ENCODE peak calls at places on chromosomes 5 and 9, in five cellular contexts. L is esophagus muscularis mucosa, V is AG09309, X is fibroblast of pulmonary artery, D is tibial artery. G is an unnamed sample.

GRCh38 chr9:113452206-113452605 is 11.3 kb upstream of the RGS3 start:
- DNase-seq in V (no peak), L (peak; percentile 24), D (no peak), X (no peak), G (no peak)

GRCh38 chr5:62340392-62340791 is 34.4 kb downstream of the KIF2A start:
- DNase-seq in D (no peak), L (no peak), V (no peak), X (peak; percentile 11), G (no peak)

GRCh38 chr9:84111726-84112125 is 131.1 kb downstream of the RMI1 start:
- DNase-seq in V (no peak), X (peak; percentile 18), L (no peak), D (no peak), G (no peak)

GRCh38 chr5:172117977-172118701 is 69.9 kb downstream of the STK10 start:
- DNase-seq in L (no peak), D (no peak), V (no peak), X (no peak), G (no peak)

GRCh38 chr5:172006378-172007152 is at the start of gene FBXW11:
- DNase-seq in L (peak; percentile 97), V (peak; percentile 83), D (peak; percentile 97), X (peak; percentile 96), G (peak; percentile 88)

GRCh38 chr9:104810421-104811339 is 46.8 kb downstream of the NIPSNAP3B start:
- DNase-seq in D (no peak), X (peak; percentile 11), L (no peak), V (no peak), G (peak; percentile 28)

GRCh38 chr9:37295796-37296195 is 126.7 kb upstream of the GRHPR start:
- DNase-seq in D (no peak), X (no peak), L (no peak), V (no peak), G (no peak)

GRCh38 chr5:93130623-93131022 is 450.4 kb downstream of the NR2F1-AS1 start:
- DNase-seq in X (no peak), L (no peak), D (no peak), V (no peak), G (no peak)

GRCh38 chr5:111748304-111748763 is 8.7 kb downstream of the NREP start:
- DNase-seq in X (peak; percentile 77), D (no peak), V (no peak), L (no peak), G (peak; percentile 85)

GRCh38 chr9:33628865-33629410 is 104.9 kb downstream of the ANKRD18B start:
- DNase-seq in L (no peak), D (no peak), X (no peak), V (no peak), G (no peak)

GRCh38 chr5:16480821-16481538 is 15.4 kb upstream of the ZNF622 start:
- DNase-seq in D (no peak), L (no peak), X (no peak), V (no peak), G (no peak)

GRCh38 chr9:97904725-97905124 is 17.6 kb downstream of the TRMO start:
- DNase-seq in D (no peak), X (no peak), L (peak; percentile 19), V (no peak), G (no peak)

GRCh38 chr5:141742866-141743651 is 61.0 kb upstream of the ARAP3 start:
- DNase-seq in L (no peak), D (no peak), V (no peak), X (peak; percentile 55), G (no peak)

GRCh38 chr5:177607452-177608192 is 7.7 kb downstream of the B4GALT7 start:
- DNase-seq in D (peak; percentile 78), X (peak; percentile 84), L (peak; percentile 91), V (peak; percentile 39), G (peak; percentile 49)

GRCh38 chr9:15178621-15179020 is 128.4 kb downstream of the TTC39B start:
- DNase-seq in L (no peak), V (no peak), D (no peak), X (no peak), G (no peak)

GRCh38 chr9:38233343-38233742 is 159.2 kb upstream of the ALDH1B1 start:
- DNase-seq in L (no peak), V (no peak), X (no peak), D (peak; percentile 41), G (no peak)

GRCh38 chr9:91755761-91756638 is 194.0 kb downstream of the ROR2 start:
- DNase-seq in L (no peak), V (no peak), X (no peak), D (no peak), G (no peak)

GRCh38 chr9:4116708-4117460 is 183.0 kb downstream of the GLIS3 start:
- DNase-seq in X (no peak), L (no peak), D (no peak), V (no peak), G (peak; percentile 84)

GRCh38 chr5:96344678-96345612 is 88.1 kb downstream of the PCSK1 start:
- DNase-seq in X (peak; percentile 94), D (no peak), V (peak; percentile 68), L (no peak), G (peak; percentile 65)

GRCh38 chr5:55569513-55569865 is 34.7 kb upstream of the PLPP1 start:
- DNase-seq in X (no peak), D (no peak), V (no peak), L (no peak), G (no peak)

GRCh38 chr5:159097461-159098284 is 2.0 kb downstream of the EBF1 start:
- DNase-seq in L (no peak), D (peak; percentile 78), V (peak; percentile 23), X (peak; percentile 55), G (peak; percentile 25)

GRCh38 chr5:159098285-159099048 is 1.2 kb downstream of the EBF1 start:
- DNase-seq in D (no peak), X (no peak), L (no peak), V (no peak), G (no peak)

GRCh38 chr5:159100022-159100927 is 559 bp upstream of the EBF1 start:
- DNase-seq in V (peak; percentile 86), D (peak; percentile 97), X (peak; percentile 94), L (peak; percentile 98), G (peak; percentile 85)

GRCh38 chr5:159100928-159101646 is 1.4 kb upstream of the EBF1 start:
- DNase-seq in X (no peak), V (no peak), D (peak; percentile 70), L (no peak), G (no peak)

DNA sequence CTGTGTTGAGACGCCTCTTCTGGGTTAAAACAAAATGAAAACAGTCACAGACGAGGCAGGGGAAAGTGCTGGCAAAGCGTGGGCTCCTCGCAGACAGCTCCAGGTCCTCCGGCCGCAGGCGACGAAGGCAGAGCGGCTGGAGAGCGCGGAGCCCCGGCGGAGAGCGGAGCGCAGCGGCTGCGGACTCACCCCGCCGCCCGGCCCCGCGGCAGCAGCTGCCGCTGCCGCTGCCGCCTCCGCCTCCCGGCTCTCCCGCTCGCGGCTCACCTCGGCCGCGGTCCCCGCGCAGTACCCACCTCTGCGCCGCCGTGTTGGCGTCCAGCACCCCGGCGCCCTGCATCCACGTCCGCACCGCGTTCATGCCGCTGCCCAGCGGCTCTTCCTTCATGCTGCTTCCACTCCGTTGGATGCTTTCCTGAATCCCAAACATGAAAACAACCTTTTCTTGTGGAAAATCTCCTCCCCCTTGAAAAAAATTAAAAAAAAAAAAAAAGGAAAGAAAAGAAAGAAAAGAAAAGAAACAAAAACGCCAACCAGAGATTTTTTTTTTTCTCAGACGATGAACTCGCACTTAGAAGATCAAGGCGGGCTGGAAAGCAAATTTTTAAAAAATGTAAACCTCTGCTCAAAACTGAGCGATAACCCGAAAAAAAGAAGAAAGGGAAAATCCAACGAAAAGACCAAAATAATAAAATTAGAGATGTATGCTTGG is 511 bp downstream of the EBF1 start:
- DNase-seq in L (no peak), X (peak; percentile 69), D (no peak), V (peak; percentile 10), G (no peak)
- H3K4me3 ChIP-seq in L (peak overlapping the region; percentile 57), X (peak overlapping the region; percentile 72), D (peak overlapping the region; percentile 80), V (peak overlapping the region; percentile 52), G (peak overlapping the region; percentile 65)

DNA sequence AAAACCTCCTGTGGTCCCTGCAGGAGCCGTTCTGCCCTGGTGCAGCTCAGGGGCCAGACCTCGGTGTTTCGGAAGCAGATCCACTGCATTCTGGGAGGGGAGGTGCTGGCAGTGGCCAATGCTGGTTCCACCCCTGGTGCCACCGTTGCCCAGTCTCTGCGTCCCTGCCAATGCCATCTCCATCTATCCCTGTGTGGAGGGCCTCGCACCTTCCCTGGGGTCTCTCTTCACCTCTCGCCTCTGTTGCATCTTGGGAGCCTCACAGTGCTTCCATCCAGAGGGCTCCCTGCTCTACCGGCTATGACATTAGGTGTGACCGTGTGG is 15.3 kb downstream of the NCS1 start:
- DNase-seq in L (no peak), X (no peak), D (no peak), V (no peak), G (no peak)
- H3K4me3 ChIP-seq in L (peak overlapping the region; percentile 57), X (no peak overlapping the region), D (peak overlapping the region; percentile 55), V (no peak overlapping the region), G (no peak overlapping the region)

DNA sequence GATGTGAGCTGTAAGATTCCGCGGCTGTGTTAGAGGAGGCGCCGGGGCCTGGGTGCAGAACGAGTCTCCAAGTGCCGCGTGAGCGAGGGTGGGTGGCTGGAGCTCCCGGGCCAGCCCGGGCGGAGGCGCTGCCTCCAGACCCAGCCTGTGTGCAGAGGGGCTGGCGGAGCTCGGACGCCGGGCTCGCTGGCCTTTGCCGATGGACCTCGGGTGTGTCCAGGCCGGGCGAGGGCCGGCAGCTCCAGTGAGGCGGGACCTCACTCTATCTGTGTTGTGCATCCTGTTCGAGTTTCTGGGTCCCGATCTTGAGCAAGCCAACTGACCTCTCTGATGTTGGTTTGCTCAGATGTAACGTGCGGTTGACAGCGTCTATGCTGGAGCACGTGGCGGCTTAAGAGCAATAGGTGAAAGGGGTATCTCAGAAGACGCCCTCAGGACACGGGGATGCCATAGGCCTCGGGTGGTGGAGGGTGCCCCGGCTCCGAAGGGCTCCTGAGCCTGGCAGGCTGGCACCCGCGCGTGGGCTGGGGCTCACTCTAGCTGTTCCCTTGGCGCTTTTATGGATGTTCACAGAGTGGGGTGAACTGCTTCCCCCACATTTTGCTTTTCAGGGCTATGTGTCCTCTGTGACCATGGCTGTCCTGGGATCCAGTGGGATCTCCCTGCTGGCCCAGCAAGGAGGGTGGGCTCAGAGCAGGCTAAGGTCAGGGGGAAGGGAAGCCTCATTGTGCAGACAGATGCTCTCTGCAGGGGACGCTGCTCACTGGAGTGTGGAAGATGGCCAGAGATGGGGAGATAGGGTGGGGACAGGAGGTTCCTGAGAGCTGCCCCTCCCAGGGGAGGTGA is 69.8 kb downstream of the MRPL36 start:
- DNase-seq in D (peak; percentile 46), V (no peak), L (no peak), X (no peak), G (no peak)
- H3K4me3 ChIP-seq in D (no peak overlapping the region), V (no peak overlapping the region), L (no peak overlapping the region), X (no peak overlapping the region), G (no peak overlapping the region)

GRCh38 chr5:168117469-168117868 is 174.0 kb upstream of the WWC1 start:
- DNase-seq in V (no peak), D (no peak), L (no peak), X (no peak), G (no peak)

GRCh38 chr5:168123853-168124528 is 167.5 kb upstream of the WWC1 start:
- DNase-seq in X (no peak), L (no peak), D (no peak), V (no peak), G (no peak)

GRCh38 chr5:168120416-168121137 is 170.9 kb upstream of the WWC1 start:
- DNase-seq in X (no peak), V (no peak), D (no peak), L (no peak), G (no peak)

GRCh38 chr5:168118042-168118668 is 173.3 kb upstream of the WWC1 start:
- DNase-seq in L (no peak), V (no peak), D (no peak), X (no peak), G (no peak)

DNA sequence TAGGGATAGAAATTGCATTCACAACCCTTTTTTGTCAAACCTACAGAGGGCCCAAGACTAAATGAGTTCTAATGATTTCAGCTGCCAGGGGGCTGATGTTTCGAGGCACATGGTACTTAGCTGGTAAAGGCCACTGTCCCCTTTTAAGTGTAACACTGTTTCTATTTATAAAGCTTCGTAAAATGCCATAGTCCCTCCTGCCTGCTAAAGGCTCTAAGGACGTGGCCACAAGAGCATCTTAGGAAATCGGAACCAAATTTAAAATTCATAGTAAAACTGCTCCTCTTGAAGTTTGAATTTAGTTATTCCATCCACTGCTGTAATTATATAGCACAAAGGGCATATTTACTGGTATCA is 170.3 kb upstream of the WWC1 start:
- DNase-seq in L (no peak), D (no peak), X (no peak), V (no peak), G (no peak)
- H3K4me3 ChIP-seq in L (no peak overlapping the region), D (no peak overlapping the region), X (no peak overlapping the region), V (no peak overlapping the region), G (no peak overlapping the region)

G was measured in skeletal muscle cell.